ENCODE peak calls at places on chromosomes 4 and X, in four cellular contexts. O is left colon; G is fibroblast of mammary gland; N is activated naive CD8-positive, alpha-beta T cell treated with anti-CD3 and anti-CD28 coated beads, Interleukin-2, amount 50 U/mL, for 16 hours. H is an unnamed sample.

GRCh38 chr4:149702414-149703108 is 113.1 kb downstream of the IQCM start:
- DNase-seq in O (no peak), G (no peak), N (no peak), H (no peak)

GRCh38 chrX:17559728-17560379 is 177.4 kb upstream of the SCML1 start:
- DNase-seq in O (no peak), G (peak), N (no peak), H (peak)

GRCh38 chr4:24645765-24646550 is 61.6 kb upstream of the DHX15 start:
- DNase-seq in O (no peak), G (no peak), N (no peak), H (no peak)

GRCh38 chr4:147933316-147933715 is 201.4 kb downstream of the ARHGAP10 start:
- DNase-seq in O (no peak), G (peak), N (no peak), H (peak)

GRCh38 chr4:5165419-5166369 is 114.4 kb downstream of the STK32B start:
- DNase-seq in O (no peak), G (no peak), N (no peak), H (peak)

GRCh38 chr4:175646802-175647201 is 165.3 kb downstream of the GPM6A start:
- DNase-seq in O (no peak), G (peak), N (no peak), H (peak)

GRCh38 chr4:61086357-61086756 is 113.8 kb upstream of the ADGRL3 start:
- DNase-seq in O (no peak), G (no peak), N (no peak), H (no peak)

GRCh38 chr4:1413687-1414479 is 7.6 kb upstream of the NKX1-1 start:
- DNase-seq in O (peak), G (no peak), N (no peak), H (no peak)

GRCh38 chr4:22094217-22094616 is 145.6 kb upstream of the KCNIP4 start:
- DNase-seq in O (no peak), G (no peak), N (no peak), H (no peak)

GRCh38 chr4:127783971-127784519 is 1.9 kb downstream of the HSPA4L start:
- DNase-seq in O (no peak), G (no peak), N (no peak), H (no peak)

GRCh38 chr4:78369691-78370090 is 181.9 kb upstream of the ANXA3 start:
- DNase-seq in O (no peak), G (peak), N (no peak), H (peak)

GRCh38 chr4:13710486-13710885 is 83.0 kb upstream of the BOD1L1 start:
- DNase-seq in O (no peak), G (no peak), N (no peak), H (no peak)

GRCh38 chr4:173860079-173860478 is 330.1 kb upstream of the HAND2 start:
- DNase-seq in O (no peak), G (no peak), N (no peak), H (no peak)

GRCh38 chr4:189146994-189147929 is 793.4 kb upstream of the FRG1 start:
- DNase-seq in O (no peak), G (no peak), N (no peak), H (no peak)

GRCh38 chrX:11665144-11666040 is at the start of gene ARHGAP6:
- DNase-seq in O (peak), G (peak), N (no peak), H (peak)

GRCh38 chrX:21408324-21408723 is 34.1 kb downstream of the CNKSR2 start:
- DNase-seq in O (no peak), G (no peak), N (no peak), H (no peak)

GRCh38 chr4:1578968-1579833 is 104.9 kb downstream of the FAM53A start:
- DNase-seq in O (peak), G (peak), N (peak), H (peak)

GRCh38 chrX:64642482-64642881 is 247.2 kb upstream of the MTMR8 start:
- DNase-seq in O (no peak), G (no peak), N (no peak), H (no peak)

GRCh38 chr4:17347445-17347844 is 164.4 kb downstream of the QDPR start:
- DNase-seq in O (no peak), G (peak), N (no peak), H (peak)

GRCh38 chr4:41129128-41129754 is 85.1 kb downstream of the APBB2 start:
- DNase-seq in O (no peak), G (no peak), N (no peak), H (no peak)

GRCh38 chrX:69120476-69120875 is 44.8 kb downstream of the PJA1 start:
- DNase-seq in O (no peak), G (no peak), N (no peak), H (no peak)

GRCh38 chrX:154459843-154460242 is 1.8 kb downstream of the PLXNA3 start:
- DNase-seq in O (no peak), G (no peak), N (no peak), H (no peak)

GRCh38 chr4:112113786-112114185 is 31.5 kb upstream of the FAM241A start:
- DNase-seq in O (no peak), G (no peak), N (no peak), H (no peak)

GRCh38 chrX:3299626-3300025 is 46.8 kb downstream of the MXRA5 start:
- DNase-seq in O (no peak), G (peak), N (no peak), H (peak)

GRCh38 chr4:61531188-61531587 is 331.1 kb downstream of the ADGRL3 start:
- DNase-seq in O (no peak), G (no peak), N (no peak), H (no peak)

GRCh38 chr4:143506031-143506430 is 7.5 kb upstream of the SMARCA5 start:
- DNase-seq in O (no peak), G (no peak), N (no peak), H (no peak)

GRCh38 chr4:186948361-186949291 is 225.0 kb upstream of the FAT1 start:
- DNase-seq in O (no peak), G (peak), N (no peak), H (peak)

GRCh38 chr4:163415668-163416067 is 57.9 kb downstream of the TKTL2 start:
- DNase-seq in O (no peak), G (no peak), N (no peak), H (no peak)